ENCODE peak calls at places on chromosomes 4 and X, in five cellular contexts. C is A549; J is CD4-positive, alpha-beta T cell; E is AG09309; F is cardiac fibroblast. H is an unnamed sample.

GRCh38 chrX:13369541-13370140 is 49.8 kb upstream of the ATXN3L start:
- DNase-seq in J (no peak), C (no peak), E (no peak), F (no peak), H (no peak)

GRCh38 chr4:41363384-41363981 is 106.8 kb downstream of the UCHL1 start:
- DNase-seq in C (no peak), E (peak), J (no peak), F (peak), H (peak)

GRCh38 chrX:118718737-118719136 is 8.7 kb upstream of the IL13RA1 start:
- DNase-seq in J (no peak), C (no peak), E (no peak), F (no peak), H (no peak)

GRCh38 chr4:173766231-173766630 is 236.2 kb upstream of the HAND2 start:
- DNase-seq in F (peak), J (no peak), C (no peak), E (no peak), H (no peak)

GRCh38 chr4:148391056-148391455 is 51.2 kb downstream of the NR3C2 start:
- DNase-seq in J (no peak), C (no peak), F (no peak), E (no peak), H (no peak)

GRCh38 chrX:9464435-9465371 is at the start of gene TBL1X:
- DNase-seq in E (no peak), J (peak), C (peak), F (peak), H (peak)

GRCh38 chr4:95124906-95125504 is 367.2 kb downstream of the BMPR1B start:
- DNase-seq in C (peak), F (peak), J (no peak), E (peak), H (peak)

GRCh38 chr4:174764105-174764729 is 64.8 kb downstream of the GLRA3 start:
- DNase-seq in E (peak), C (peak), F (peak), J (no peak), H (peak)

GRCh38 chr4:86414686-86415085 is 54.8 kb upstream of the MAPK10 start:
- DNase-seq in F (no peak), C (no peak), J (no peak), E (no peak), H (no peak)

GRCh38 chr4:41751325-41752061 is 3.0 kb upstream of the PHOX2B start:
- DNase-seq in C (no peak), F (no peak), J (no peak), E (no peak), H (no peak)

GRCh38 chrX:25007059-25008053 is 8.4 kb downstream of the ARX start:
- DNase-seq in F (no peak), J (no peak), E (no peak), C (no peak), H (no peak)

GRCh38 chrX:1378306-1378758 is 13.6 kb downstream of the SLC25A6 start:
- DNase-seq in C (no peak), E (no peak), J (no peak), F (no peak), H (no peak)

GRCh38 chrX:128754130-128754529 is 701.9 kb upstream of the ACTRT1 start:
- DNase-seq in E (no peak), F (no peak), C (no peak), J (no peak), H (no peak)

GRCh38 chrX:99761731-99762130 is 648.3 kb downstream of the PCDH19 start:
- DNase-seq in E (no peak), J (no peak), F (no peak), C (no peak), H (no peak)

GRCh38 chr4:40331092-40331824 is 3.9 kb upstream of the CHRNA9 start:
- DNase-seq in F (peak), C (no peak), E (no peak), J (no peak), H (no peak)

GRCh38 chrX:15298201-15298600 is 17.2 kb downstream of the ASB11 start:
- DNase-seq in J (no peak), F (peak), E (no peak), C (no peak), H (no peak)

GRCh38 chr4:79178770-79179169 is 147.1 kb downstream of the NAA11 start:
- DNase-seq in J (no peak), E (no peak), F (peak), C (no peak), H (no peak)

GRCh38 chrX:83984961-83985360 is 124.0 kb downstream of the CYLC1 start:
- DNase-seq in C (no peak), J (no peak), F (no peak), E (no peak), H (no peak)

GRCh38 chrX:48826876-48827653 is 752 bp downstream of the ERAS start:
- DNase-seq in E (no peak), F (no peak), J (no peak), C (no peak), H (no peak)

GRCh38 chrX:24768556-24768955 is 74.8 kb downstream of the POLA1 start:
- DNase-seq in E (no peak), J (no peak), C (no peak), F (no peak), H (no peak)

GRCh38 chrX:80016182-80016581 is 1.6 kb downstream of the TBX22 start:
- DNase-seq in E (no peak), C (no peak), F (no peak), J (no peak), H (no peak)

GRCh38 chr4:113758361-113758760 is 3.2 kb downstream of the CAMK2D start:
- DNase-seq in F (peak), C (no peak), E (peak), J (no peak), H (no peak)

GRCh38 chrX:22594771-22595170 is 322.1 kb downstream of the CBLL2 start:
- DNase-seq in J (no peak), C (no peak), F (no peak), E (no peak), H (no peak)

GRCh38 chrX:65522739-65523372 is 11.7 kb downstream of the LAS1L start:
- DNase-seq in F (peak), E (peak), J (no peak), C (no peak), H (no peak)

GRCh38 chr4:1196421-1197183 is 24.2 kb upstream of the SPON2 start:
- DNase-seq in C (no peak), F (no peak), J (no peak), E (no peak), H (no peak)

GRCh38 chrX:53089224-53089842 is 4.6 kb upstream of the KANTR start:
- DNase-seq in E (peak), F (peak), J (no peak), C (peak), H (no peak)

GRCh38 chr4:1449833-1450741 is 43.8 kb upstream of the NKX1-1 start:
- DNase-seq in C (no peak), E (no peak), F (no peak), J (no peak), H (no peak)

GRCh38 chrX:115616943-115617563 is 56.1 kb downstream of the PLS3 start:
- DNase-seq in F (peak), C (peak), J (no peak), E (peak), H (no peak)

GRCh38 chr4:3607690-3608514 is 75.7 kb upstream of the LRPAP1 start:
- DNase-seq in C (no peak), F (no peak), E (no peak), J (no peak), H (no peak)

GRCh38 chrX:100928660-100929613 is at the start of gene XKRX:
- DNase-seq in F (no peak), C (peak), J (peak), E (no peak), H (no peak)

GRCh38 chrX:100926453-100926852 is 2.3 kb downstream of the XKRX start:
- DNase-seq in J (no peak), F (no peak), E (no peak), C (no peak), H (no peak)

DNA sequence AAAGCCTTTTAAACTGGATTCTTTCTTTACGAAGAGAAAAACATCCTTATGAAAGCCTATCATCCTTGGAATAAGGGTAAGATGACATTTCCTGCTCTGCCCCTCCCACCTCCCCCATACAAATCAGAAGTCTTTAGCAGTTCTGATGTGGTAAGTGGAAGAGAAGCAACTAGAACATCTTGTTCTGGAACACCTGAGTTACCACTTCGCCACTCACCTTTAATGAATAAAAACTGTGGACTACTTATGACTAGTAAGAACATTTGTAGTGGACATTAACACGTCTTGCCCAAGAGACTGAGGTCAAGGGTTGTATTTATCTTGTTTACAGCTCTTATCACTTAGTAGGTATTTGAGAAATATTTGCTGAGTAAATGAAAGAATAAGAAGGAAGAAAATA is 4.3 kb downstream of the XKRX start:
- DNase-seq in E (no peak), F (no peak), C (no peak), J (no peak), H (no peak)
- TF ChIP-seq CTCF in E (no peak), F (no peak), C (no peak), J (no peak), H (no peak)

DNA sequence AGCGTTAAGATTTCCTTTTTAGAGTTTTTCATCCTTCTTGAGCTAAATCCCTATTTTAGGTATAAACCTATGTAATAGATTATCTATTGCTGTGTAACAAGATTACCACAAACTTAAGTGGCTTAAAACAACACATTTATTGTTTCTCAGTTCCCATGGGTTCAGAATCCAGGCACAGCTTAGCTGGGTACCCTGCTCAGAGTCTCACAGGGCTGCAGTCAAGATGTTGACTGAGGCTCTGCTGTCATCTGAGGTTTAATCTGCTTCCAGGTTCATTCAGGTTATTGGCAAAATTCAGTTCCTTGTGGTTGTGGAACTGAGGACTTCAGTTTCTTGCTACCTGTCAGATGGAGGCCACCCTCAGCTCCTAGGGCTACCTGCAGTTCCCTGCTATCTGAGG is 60.9 kb downstream of the GK start:
- DNase-seq in J (no peak), E (no peak), C (no peak), F (no peak), H (no peak)
- TF ChIP-seq CTCF in J (no peak), E (no peak), C (no peak), F (no peak), H (no peak)

DNA sequence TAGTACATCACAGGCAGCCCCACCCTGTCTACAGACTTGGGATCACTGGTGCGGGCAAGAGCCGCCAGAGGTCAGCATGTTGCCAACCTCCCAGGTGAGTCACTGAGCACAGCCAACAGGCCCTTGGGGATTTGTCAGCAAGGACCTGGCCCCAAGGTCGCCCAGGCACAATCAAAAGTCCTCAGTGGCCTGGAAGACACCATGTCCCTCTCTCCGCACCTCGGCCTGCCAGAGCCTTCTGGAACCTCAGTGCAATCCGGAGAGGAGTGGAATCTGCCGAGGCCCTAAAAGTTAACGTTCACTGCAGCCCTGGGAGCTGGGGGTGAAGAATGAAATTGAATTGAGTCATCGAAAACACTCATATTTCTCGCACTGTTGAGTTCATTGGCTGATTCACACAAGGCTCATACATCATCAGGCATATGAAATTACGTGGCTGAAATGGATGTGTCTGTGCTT is 74.3 kb downstream of the WFS1 start:
- DNase-seq in E (peak), C (peak), F (no peak), J (no peak), H (no peak)
- TF ChIP-seq CTCF in E (peak), C (peak), F (no peak), J (no peak), H (no peak)

DNA sequence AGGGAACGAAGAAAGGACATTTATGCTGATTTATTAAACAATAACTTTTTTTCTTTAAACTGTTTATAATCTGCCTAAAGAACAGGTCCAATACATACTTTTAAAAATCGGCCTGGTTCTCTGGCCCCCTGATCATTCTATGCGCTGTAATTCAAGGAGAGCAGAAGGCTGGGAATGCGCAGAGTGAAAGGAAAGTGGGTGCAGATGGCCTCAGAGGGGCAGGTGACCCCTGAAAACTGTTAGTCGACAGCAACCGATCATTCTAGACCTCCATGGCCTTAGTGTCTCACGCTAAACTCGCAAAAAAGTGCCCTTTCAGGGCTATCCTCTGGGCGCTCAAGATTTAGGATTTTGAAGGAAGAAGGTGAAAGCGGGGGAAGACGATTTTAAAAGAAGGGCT is 2.2 kb downstream of the PDE5A start:
- DNase-seq in J (no peak), F (no peak), E (no peak), C (no peak), H (no peak)
- TF ChIP-seq CTCF in J (no peak), F (no peak), E (no peak), C (no peak), H (no peak)

H was measured in AG09319.